ENCODE peak calls at places on chromosomes 16 and 17, in six cellular contexts. One of them, this sample, is unnamed. For H3K9me3, the result is how much of the 10 kb centered on the place peaks cover.

GRCh38 chr16:14284930-14285541 is 213.9 kb downstream of the MRTFB start:
- DNase-seq in hepatocyte: peak
- DNase-seq in spleen: no peak
- DNase-seq in T-helper 17 cell: no peak
- DNase-seq in tibial artery: peak
- DNase-seq in MG63: peak
- DNase-seq in this sample: peak

GRCh38 chr17:78796134-78796900 is 14.2 kb upstream of the CYTH1 start:
- DNase-seq in hepatocyte: no peak
- DNase-seq in MG63: no peak
- DNase-seq in T-helper 17 cell: no peak
- DNase-seq in tibial artery: no peak
- DNase-seq in spleen: peak
- DNase-seq in this sample: no peak

GRCh38 chr17:15469260-15469659 is 1.8 kb upstream of the CDRT4 start:
- DNase-seq in hepatocyte: no peak
- DNase-seq in spleen: no peak
- DNase-seq in T-helper 17 cell: no peak
- DNase-seq in MG63: no peak
- DNase-seq in tibial artery: no peak
- DNase-seq in this sample: no peak

GRCh38 chr17:1087381-1088241 is 90.7 kb downstream of the TIMM22 start:
- DNase-seq in tibial artery: peak
- DNase-seq in spleen: no peak
- DNase-seq in T-helper 17 cell: no peak
- DNase-seq in hepatocyte: peak
- DNase-seq in MG63: peak
- DNase-seq in this sample: peak

GRCh38 chr17:35341465-35341992 is 31.9 kb downstream of the SLFN11 start:
- DNase-seq in MG63: no peak
- DNase-seq in tibial artery: no peak
- DNase-seq in hepatocyte: no peak
- DNase-seq in T-helper 17 cell: no peak
- DNase-seq in spleen: no peak
- DNase-seq in this sample: no peak

GRCh38 chr16:70579648-70580630 is 56.3 kb downstream of the SF3B3 start:
- DNase-seq in T-helper 17 cell: no peak
- DNase-seq in hepatocyte: no peak
- DNase-seq in tibial artery: peak
- DNase-seq in spleen: peak
- DNase-seq in MG63: no peak
- DNase-seq in this sample: peak

GRCh38 chr17:1449412-1449967 is 6.5 kb downstream of the CRK start:
- DNase-seq in hepatocyte: no peak
- DNase-seq in T-helper 17 cell: no peak
- DNase-seq in spleen: no peak
- DNase-seq in tibial artery: no peak
- DNase-seq in MG63: no peak
- DNase-seq in this sample: no peak

GRCh38 chr17:30393491-30393890 is 14.8 kb downstream of the CPD start:
- DNase-seq in tibial artery: no peak
- DNase-seq in T-helper 17 cell: no peak
- DNase-seq in hepatocyte: no peak
- DNase-seq in MG63: no peak
- DNase-seq in spleen: no peak
- DNase-seq in this sample: no peak

GRCh38 chr16:10663146-10663545 is 31.6 kb downstream of the TEKT5 start:
- DNase-seq in tibial artery: no peak
- DNase-seq in MG63: no peak
- DNase-seq in T-helper 17 cell: no peak
- DNase-seq in spleen: no peak
- DNase-seq in hepatocyte: no peak
- DNase-seq in this sample: no peak

GRCh38 chr16:46812781-46813555 is 18.0 kb downstream of the C16orf87 start:
- DNase-seq in T-helper 17 cell: no peak
- DNase-seq in spleen: no peak
- DNase-seq in tibial artery: no peak
- DNase-seq in MG63: no peak
- DNase-seq in hepatocyte: no peak
- DNase-seq in this sample: no peak

DNA sequence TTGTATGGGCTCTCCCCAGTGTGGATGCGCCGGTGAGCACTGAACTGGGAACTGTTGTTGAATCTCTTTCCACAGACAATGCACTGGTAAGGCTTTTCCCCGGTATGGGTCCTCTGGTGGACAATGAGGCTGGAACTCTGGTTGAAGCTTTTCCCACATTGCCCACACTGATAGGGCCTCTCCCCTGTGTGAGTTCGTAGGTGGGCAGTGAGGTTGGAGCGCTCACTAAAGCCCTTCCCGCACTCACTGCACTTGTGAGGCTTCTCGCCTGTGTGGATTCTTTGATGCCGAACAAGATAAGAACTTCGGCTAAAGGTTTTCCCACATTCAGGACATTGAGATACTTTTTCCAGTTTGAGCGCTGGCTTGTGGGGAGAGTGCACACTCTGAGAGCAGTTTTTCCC is 17.8 kb downstream of the ZSCAN32 start:
- DNase-seq in spleen: no peak
- DNase-seq in T-helper 17 cell: no peak
- DNase-seq in hepatocyte: no peak
- DNase-seq in tibial artery: no peak
- DNase-seq in MG63: no peak
- DNase-seq in this sample: no peak
- H3K9me3 ChIP-seq in spleen: half or more
- H3K9me3 ChIP-seq in T-helper 17 cell: half or more
- H3K9me3 ChIP-seq in hepatocyte: under half
- H3K9me3 ChIP-seq in tibial artery: under half
- H3K9me3 ChIP-seq in MG63: half or more
- H3K9me3 ChIP-seq in this sample: half or more

GRCh38 chr16:58963479-58963878 is 229.4 kb upstream of the GOT2 start:
- DNase-seq in MG63: no peak
- DNase-seq in hepatocyte: no peak
- DNase-seq in tibial artery: no peak
- DNase-seq in T-helper 17 cell: no peak
- DNase-seq in spleen: no peak
- DNase-seq in this sample: no peak

GRCh38 chr16:58960484-58960883 is 226.4 kb upstream of the GOT2 start:
- DNase-seq in T-helper 17 cell: no peak
- DNase-seq in tibial artery: no peak
- DNase-seq in MG63: no peak
- DNase-seq in spleen: no peak
- DNase-seq in hepatocyte: no peak
- DNase-seq in this sample: no peak

DNA sequence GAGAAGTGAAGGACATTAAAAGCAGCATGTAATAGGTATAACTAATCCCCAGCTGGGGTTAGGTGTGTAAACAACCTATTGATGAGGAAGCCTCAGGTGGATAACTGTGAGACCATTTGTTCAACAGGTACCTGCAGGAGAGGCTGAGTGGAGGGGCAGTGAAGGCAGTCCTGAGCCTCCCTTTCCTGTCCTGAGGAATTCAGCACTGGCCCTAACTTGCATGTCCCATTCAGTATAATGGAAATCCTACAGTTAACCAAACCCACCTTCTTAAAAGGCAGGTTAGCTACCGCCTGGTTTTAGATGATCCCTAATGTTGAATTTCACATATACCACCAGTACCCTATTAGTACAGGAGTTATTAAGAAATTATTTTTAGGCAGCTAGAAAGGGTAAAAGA is 225.9 kb upstream of the GOT2 start:
- DNase-seq in MG63: no peak
- DNase-seq in spleen: no peak
- DNase-seq in hepatocyte: no peak
- DNase-seq in T-helper 17 cell: no peak
- DNase-seq in tibial artery: no peak
- DNase-seq in this sample: no peak
- H3K9me3 ChIP-seq in MG63: under half
- H3K9me3 ChIP-seq in spleen: under half
- H3K9me3 ChIP-seq in hepatocyte: under half
- H3K9me3 ChIP-seq in T-helper 17 cell: under half
- H3K9me3 ChIP-seq in tibial artery: under half
- H3K9me3 ChIP-seq in this sample: under half

GRCh38 chr17:5182597-5183409 is 8.9 kb downstream of the ZNF594 start:
- DNase-seq in hepatocyte: no peak
- DNase-seq in MG63: no peak
- DNase-seq in T-helper 17 cell: no peak
- DNase-seq in tibial artery: no peak
- DNase-seq in spleen: no peak
- DNase-seq in this sample: no peak
- H3K9me3 ChIP-seq in hepatocyte: half or more
- H3K9me3 ChIP-seq in MG63: under half
- H3K9me3 ChIP-seq in T-helper 17 cell: under half
- H3K9me3 ChIP-seq in tibial artery: under half
- H3K9me3 ChIP-seq in spleen: half or more
- H3K9me3 ChIP-seq in this sample: half or more

DNA sequence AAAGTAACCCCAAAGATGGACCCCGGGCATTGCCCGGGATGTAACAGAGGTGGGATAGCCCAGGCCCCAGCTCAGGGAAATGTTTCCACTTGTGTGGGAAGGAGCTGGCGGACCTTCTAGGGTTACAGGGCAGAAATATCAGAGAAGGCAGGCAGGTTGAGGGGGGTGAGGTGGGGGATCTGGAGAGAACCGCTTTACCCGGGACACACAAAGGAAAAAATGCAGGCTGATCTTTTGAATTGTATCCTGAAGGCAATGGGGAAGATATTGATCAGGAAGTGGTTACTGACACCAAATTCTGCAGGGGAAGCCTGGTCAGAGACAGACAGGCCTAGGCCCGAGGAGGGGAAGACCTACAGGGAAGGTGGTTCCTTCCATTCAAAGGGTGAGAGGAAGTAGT is 3.5 kb downstream of the SLC47A1 start:
- DNase-seq in tibial artery: no peak
- DNase-seq in MG63: no peak
- DNase-seq in spleen: no peak
- DNase-seq in hepatocyte: no peak
- DNase-seq in T-helper 17 cell: no peak
- DNase-seq in this sample: no peak
- H3K9me3 ChIP-seq in tibial artery: under half
- H3K9me3 ChIP-seq in MG63: under half
- H3K9me3 ChIP-seq in spleen: under half
- H3K9me3 ChIP-seq in hepatocyte: under half
- H3K9me3 ChIP-seq in T-helper 17 cell: under half
- H3K9me3 ChIP-seq in this sample: under half

GRCh38 chr16:35908942-35909341 is 2449.5 kb downstream of the TP53TG3F start:
- DNase-seq in hepatocyte: no peak
- DNase-seq in T-helper 17 cell: no peak
- DNase-seq in MG63: no peak
- DNase-seq in tibial artery: no peak
- DNase-seq in spleen: no peak
- DNase-seq in this sample: no peak
- H3K9me3 ChIP-seq in hepatocyte: under half
- H3K9me3 ChIP-seq in T-helper 17 cell: under half
- H3K9me3 ChIP-seq in MG63: under half
- H3K9me3 ChIP-seq in tibial artery: under half
- H3K9me3 ChIP-seq in spleen: under half
- H3K9me3 ChIP-seq in this sample: under half

GRCh38 chr16:68563631-68564366 is 24.7 kb downstream of the ZFP90 start:
- DNase-seq in MG63: no peak
- DNase-seq in spleen: no peak
- DNase-seq in T-helper 17 cell: no peak
- DNase-seq in hepatocyte: no peak
- DNase-seq in tibial artery: no peak
- DNase-seq in this sample: no peak
- H3K9me3 ChIP-seq in MG63: under half
- H3K9me3 ChIP-seq in spleen: half or more
- H3K9me3 ChIP-seq in T-helper 17 cell: under half
- H3K9me3 ChIP-seq in hepatocyte: half or more
- H3K9me3 ChIP-seq in tibial artery: half or more
- H3K9me3 ChIP-seq in this sample: half or more

DNA sequence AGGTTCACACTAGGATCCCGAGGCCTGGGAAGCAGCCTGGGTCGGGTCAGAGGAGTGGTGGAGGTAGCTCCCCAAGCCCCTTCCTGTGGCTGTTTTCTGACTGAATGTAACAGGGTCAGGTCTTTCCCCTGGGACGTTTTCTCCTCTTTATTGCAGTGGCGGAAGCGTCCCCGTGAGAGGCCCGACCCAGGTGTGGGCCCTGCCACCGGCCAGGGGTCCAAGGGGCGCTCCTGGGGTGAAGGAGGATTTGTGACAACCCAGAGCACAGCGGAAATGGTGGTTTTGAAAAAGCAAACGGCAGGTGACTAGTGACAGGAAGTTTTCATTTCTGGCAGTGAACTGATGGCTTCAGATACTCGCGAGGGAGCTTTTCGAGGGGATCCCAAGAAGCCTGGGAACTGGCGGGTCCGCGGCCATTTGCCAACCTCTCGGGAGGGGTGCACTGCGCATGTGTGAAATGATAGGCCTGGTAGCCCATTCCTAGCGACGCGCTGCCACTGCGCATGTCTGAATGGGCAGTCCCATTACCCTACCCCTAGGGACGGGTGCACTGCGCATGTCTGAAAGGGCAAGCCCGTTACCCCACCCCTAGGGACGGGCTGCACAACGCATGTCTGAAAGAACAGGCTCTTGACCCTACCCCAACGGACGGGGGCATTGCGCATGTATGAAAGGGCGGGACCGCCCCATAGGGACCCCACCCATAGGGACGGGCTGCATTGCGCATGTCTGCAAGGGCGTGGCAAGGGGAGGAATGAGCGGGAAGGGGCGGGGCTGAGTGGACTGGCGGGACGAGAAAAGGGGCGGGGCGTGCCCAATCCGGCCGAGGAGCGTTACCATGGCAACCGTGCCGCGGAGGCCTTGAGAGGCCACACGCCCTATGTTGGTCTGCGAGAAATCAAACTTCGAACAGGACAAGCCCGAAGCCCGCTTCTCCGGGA is 1747.9 kb downstream of the TP53TG3F start:
- DNase-seq in spleen: peak
- DNase-seq in T-helper 17 cell: no peak
- DNase-seq in hepatocyte: no peak
- DNase-seq in MG63: no peak
- DNase-seq in tibial artery: no peak
- DNase-seq in this sample: no peak
- H3K9me3 ChIP-seq in spleen: under half
- H3K9me3 ChIP-seq in T-helper 17 cell: under half
- H3K9me3 ChIP-seq in hepatocyte: under half
- H3K9me3 ChIP-seq in MG63: under half
- H3K9me3 ChIP-seq in tibial artery: under half
- H3K9me3 ChIP-seq in this sample: under half

This sample was measured in sigmoid colon.